ENCODE peak calls at places on chromosomes 11 and 22, in four cellular contexts. J is HepG2, W is GM12878, N is H1. K is an unnamed sample.

GRCh38 chr11:44621140-44621681 is 55.7 kb downstream of the CD82 start:
- DNase-seq in N (peak), J (peak), W (no peak), K (peak)

GRCh38 chr11:75655619-75656018 is 13.2 kb downstream of the MAP6 start:
- DNase-seq in N (no peak), J (no peak), W (no peak), K (no peak)

GRCh38 chr11:21785351-21785750 is 407.5 kb upstream of the ANO5 start:
- DNase-seq in J (no peak), W (no peak), N (no peak), K (no peak)

GRCh38 chr22:47409501-47410275 is 647.2 kb downstream of the TBC1D22A start:
- DNase-seq in J (no peak), W (no peak), N (no peak), K (no peak)

GRCh38 chr11:84498016-84498415 is 1129.1 kb downstream of the DLG2 start:
- DNase-seq in J (no peak), W (no peak), N (no peak), K (no peak)

GRCh38 chr11:36376315-36376887 is 80.3 kb downstream of the PRR5L start:
- DNase-seq in N (no peak), J (no peak), W (no peak), K (no peak)

GRCh38 chr11:57471496-57471895 is 11.2 kb downstream of the RTN4RL2 start:
- DNase-seq in W (no peak), J (no peak), N (no peak), K (no peak)

GRCh38 chr22:50318698-50319411 is 8.0 kb downstream of the DENND6B start:
- DNase-seq in W (no peak), N (no peak), J (no peak), K (peak)

GRCh38 chr11:11882539-11882938 is 40.8 kb downstream of the USP47 start:
- DNase-seq in W (no peak), N (no peak), J (no peak), K (no peak)

GRCh38 chr22:24186892-24187670 is 5.8 kb downstream of the SUSD2 start:
- DNase-seq in J (no peak), N (no peak), W (no peak), K (no peak)

GRCh38 chr11:29435421-29435820 is 581.4 kb downstream of the KCNA4 start:
- DNase-seq in N (no peak), W (no peak), J (no peak), K (no peak)

GRCh38 chr22:30204742-30205111 is 41.8 kb downstream of the LIF start:
- DNase-seq in W (no peak), J (no peak), N (no peak), K (no peak)

GRCh38 chr11:10604340-10604748 is 35.9 kb upstream of the LYVE1 start:
- DNase-seq in W (no peak), J (peak), N (no peak), K (no peak)

GRCh38 chr22:44576311-44577260 is 78.6 kb upstream of the RTL6 start:
- DNase-seq in N (no peak), W (no peak), J (no peak), K (no peak)

GRCh38 chr11:112694244-112694643 is 267.0 kb upstream of the NCAM1 start:
- DNase-seq in N (no peak), J (no peak), W (no peak), K (no peak)

GRCh38 chr11:11988099-11988651 is 20.3 kb downstream of the DKK3 start:
- DNase-seq in W (no peak), J (no peak), N (no peak), K (no peak)

GRCh38 chr11:70637186-70637800 is 239.0 kb downstream of the CTTN start:
- DNase-seq in J (no peak), W (no peak), N (no peak), K (no peak)

GRCh38 chr11:122271167-122271566 is 155.2 kb upstream of the BLID start:
- DNase-seq in J (no peak), N (no peak), W (no peak), K (no peak)

GRCh38 chr11:16604784-16605439 is 133.5 kb upstream of the C11orf58 start:
- DNase-seq in N (no peak), J (no peak), W (no peak), K (peak)
- TF ChIP-seq HDAC6 in N (no peak), J (no peak), W (no peak), K (no peak)

GRCh38 chr11:17827006-17827405 is 92.4 kb downstream of the KCNC1 start:
- DNase-seq in J (peak), N (no peak), W (no peak), K (no peak)
- TF ChIP-seq HDAC6 in J (no peak), N (no peak), W (no peak), K (no peak)

DNA sequence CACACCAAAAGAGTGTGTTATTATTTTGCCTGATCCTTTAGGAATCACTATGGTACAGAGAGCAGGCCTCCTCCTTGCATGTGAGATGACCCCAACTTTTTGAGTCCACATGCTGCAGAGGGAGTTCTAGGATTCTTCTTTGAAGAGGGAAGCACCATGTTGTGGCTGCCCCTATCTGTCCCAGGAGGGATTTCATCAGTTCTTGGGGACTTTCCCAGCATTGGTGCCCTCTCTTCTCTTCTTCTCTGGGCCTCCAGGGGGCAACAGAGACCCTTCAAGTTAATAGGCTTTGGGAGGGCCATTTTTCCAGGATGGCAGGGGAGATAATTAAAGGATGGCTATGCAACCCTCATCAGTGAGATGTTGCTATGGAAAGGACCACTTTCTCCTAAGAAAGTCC is 3.6 kb downstream of the MMP1 start:
- DNase-seq in J (peak), N (no peak), W (no peak), K (peak)
- TF ChIP-seq HDAC6 in J (no peak), N (no peak), W (no peak), K (no peak)

DNA sequence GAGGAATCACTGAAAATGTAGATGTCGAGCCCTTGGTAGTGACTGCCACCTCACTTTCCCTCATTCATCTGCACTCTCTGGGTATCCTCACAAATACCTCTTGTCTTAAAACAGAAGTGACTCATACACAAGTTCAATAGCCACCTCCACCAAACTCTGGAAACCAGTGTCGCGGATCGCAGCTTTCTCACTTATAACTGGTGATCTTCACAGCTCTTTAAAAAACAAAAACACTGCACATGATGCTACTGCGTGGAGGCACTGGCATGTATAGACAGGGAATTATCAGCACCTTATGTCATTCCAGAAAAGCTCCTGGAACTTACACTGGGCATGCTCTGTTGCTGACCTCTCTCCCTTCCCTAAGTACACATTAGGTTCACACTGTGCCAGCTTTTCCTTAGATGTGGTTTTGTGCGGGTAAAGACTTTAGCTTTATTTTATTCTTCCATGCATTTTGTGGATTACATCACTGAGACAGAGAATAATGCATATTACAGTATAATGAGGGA is 425.5 kb upstream of the CADM1 start:
- DNase-seq in N (no peak), W (peak), J (no peak), K (no peak)
- TF ChIP-seq HDAC6 in N (no peak), W (no peak), J (no peak), K (no peak)

DNA sequence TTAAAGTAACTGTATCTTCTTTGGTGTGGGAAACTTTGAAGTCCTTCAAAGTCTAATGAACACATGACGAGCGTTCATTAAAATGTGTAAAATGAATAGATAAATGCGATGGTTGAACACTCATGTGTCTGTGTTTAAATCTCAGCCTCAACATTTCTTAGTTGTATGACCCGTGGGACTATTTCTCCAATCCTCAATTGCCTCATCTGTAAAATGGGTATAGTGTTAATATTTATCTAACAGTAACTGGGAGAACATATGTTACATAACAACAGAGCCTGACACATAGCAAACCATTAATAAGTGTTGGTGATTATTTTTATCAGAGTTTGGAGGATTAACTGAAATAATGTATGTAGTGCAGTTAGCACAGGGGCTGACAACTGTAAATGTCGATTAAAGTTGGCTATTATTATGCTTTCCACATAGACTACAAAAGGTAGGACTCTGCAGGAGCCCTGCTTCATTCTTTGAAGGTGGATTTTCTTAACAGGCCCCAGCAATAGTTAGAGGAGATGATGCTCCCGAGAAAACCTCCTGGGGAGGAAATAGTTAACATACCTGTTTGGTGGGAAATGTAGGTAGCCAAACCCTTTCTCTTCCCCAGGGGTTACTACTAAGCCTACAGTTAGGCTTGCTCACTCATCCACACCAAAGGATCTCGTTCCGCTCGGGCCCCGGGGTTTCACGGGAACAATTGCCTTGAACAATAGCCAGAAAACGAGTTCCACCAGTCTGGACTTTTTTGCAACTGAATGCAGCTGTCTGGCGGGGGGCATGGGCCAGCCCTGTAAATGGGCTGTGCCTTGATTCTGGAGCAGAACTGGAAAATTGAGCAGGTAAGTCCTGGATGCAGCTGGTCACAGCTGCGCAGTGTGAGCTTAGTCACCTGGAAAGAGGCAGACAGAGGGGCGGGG is 133.4 kb downstream of the DBX1 start:
- DNase-seq in W (no peak), N (peak), J (no peak), K (no peak)
- TF ChIP-seq HDAC6 in W (no peak), N (no peak), J (no peak), K (no peak)